ENCODE peak calls at places on chromosomes 12 and 14, in eight cellular contexts. One of them, this sample, is unnamed.

GRCh38 chr14:91059576-91060471 is 617 bp downstream of the RPS6KA5 start:
- DNase-seq in prostate gland: peak; percentile 45
- DNase-seq in mammary epithelial cell: peak; percentile 33
- DNase-seq in epithelial cell of proximal tubule: no peak
- DNase-seq in progenitor cell of endocrine pancreas: peak; percentile 40
- DNase-seq in GM12865: peak; percentile 79
- DNase-seq in cardiac muscle cell: peak; percentile 6
- DNase-seq in MCF 10A: peak; percentile 21
- DNase-seq in this sample: peak; percentile 72

GRCh38 chr14:66884149-66884548 is 305.1 kb upstream of the GARIN2 start:
- DNase-seq in MCF 10A: no peak
- DNase-seq in mammary epithelial cell: no peak
- DNase-seq in epithelial cell of proximal tubule: no peak
- DNase-seq in progenitor cell of endocrine pancreas: no peak
- DNase-seq in GM12865: no peak
- DNase-seq in prostate gland: no peak
- DNase-seq in cardiac muscle cell: no peak
- DNase-seq in this sample: no peak

GRCh38 chr12:132146772-132147422 is 2.6 kb downstream of the NOC4L start:
- DNase-seq in GM12865: no peak
- DNase-seq in MCF 10A: no peak
- DNase-seq in progenitor cell of endocrine pancreas: no peak
- DNase-seq in mammary epithelial cell: no peak
- DNase-seq in epithelial cell of proximal tubule: no peak
- DNase-seq in prostate gland: no peak
- DNase-seq in cardiac muscle cell: no peak
- DNase-seq in this sample: no peak

GRCh38 chr12:120693848-120694247 is 6.9 kb downstream of the MLEC start:
- DNase-seq in cardiac muscle cell: no peak
- DNase-seq in GM12865: no peak
- DNase-seq in progenitor cell of endocrine pancreas: no peak
- DNase-seq in prostate gland: no peak
- DNase-seq in MCF 10A: no peak
- DNase-seq in mammary epithelial cell: no peak
- DNase-seq in epithelial cell of proximal tubule: no peak
- DNase-seq in this sample: no peak

GRCh38 chr12:47945341-47945728 is 18.1 kb upstream of the TMEM106C start:
- DNase-seq in GM12865: no peak
- DNase-seq in prostate gland: no peak
- DNase-seq in progenitor cell of endocrine pancreas: no peak
- DNase-seq in mammary epithelial cell: peak; percentile 17
- DNase-seq in MCF 10A: no peak
- DNase-seq in cardiac muscle cell: no peak
- DNase-seq in epithelial cell of proximal tubule: no peak
- DNase-seq in this sample: no peak

GRCh38 chr12:52050116-52050770 is 999 bp upstream of the NR4A1 start:
- DNase-seq in cardiac muscle cell: peak; percentile 70
- DNase-seq in MCF 10A: peak; percentile 56
- DNase-seq in progenitor cell of endocrine pancreas: no peak
- DNase-seq in mammary epithelial cell: peak; percentile 14
- DNase-seq in GM12865: peak; percentile 30
- DNase-seq in prostate gland: no peak
- DNase-seq in epithelial cell of proximal tubule: no peak
- DNase-seq in this sample: no peak

GRCh38 chr12:15033029-15033428 is 60.2 kb downstream of the PDE6H start:
- DNase-seq in MCF 10A: no peak
- DNase-seq in cardiac muscle cell: no peak
- DNase-seq in epithelial cell of proximal tubule: no peak
- DNase-seq in mammary epithelial cell: no peak
- DNase-seq in prostate gland: no peak
- DNase-seq in progenitor cell of endocrine pancreas: no peak
- DNase-seq in GM12865: no peak
- DNase-seq in this sample: no peak

GRCh38 chr14:69685716-69686115 is 74.3 kb downstream of the SUSD6 start:
- DNase-seq in mammary epithelial cell: peak; percentile 77
- DNase-seq in MCF 10A: peak; percentile 82
- DNase-seq in prostate gland: peak; percentile 79
- DNase-seq in GM12865: no peak
- DNase-seq in cardiac muscle cell: peak; percentile 81
- DNase-seq in progenitor cell of endocrine pancreas: no peak
- DNase-seq in epithelial cell of proximal tubule: no peak
- DNase-seq in this sample: no peak

GRCh38 chr14:99537399-99537798 is 56.2 kb downstream of the CCNK start:
- DNase-seq in progenitor cell of endocrine pancreas: no peak
- DNase-seq in epithelial cell of proximal tubule: peak; percentile 7
- DNase-seq in GM12865: no peak
- DNase-seq in cardiac muscle cell: peak; percentile 82
- DNase-seq in mammary epithelial cell: peak; percentile 70
- DNase-seq in prostate gland: no peak
- DNase-seq in MCF 10A: peak; percentile 59
- DNase-seq in this sample: peak; percentile 56

GRCh38 chr12:40238221-40238902 is 13.6 kb downstream of the LRRK2 start:
- DNase-seq in GM12865: no peak
- DNase-seq in epithelial cell of proximal tubule: no peak
- DNase-seq in progenitor cell of endocrine pancreas: no peak
- DNase-seq in MCF 10A: peak; percentile 54
- DNase-seq in prostate gland: no peak
- DNase-seq in mammary epithelial cell: peak; percentile 28
- DNase-seq in cardiac muscle cell: no peak
- DNase-seq in this sample: no peak

GRCh38 chr12:53065470-53065869 is 13.7 kb downstream of the SPRYD3 start:
- DNase-seq in cardiac muscle cell: no peak
- DNase-seq in progenitor cell of endocrine pancreas: no peak
- DNase-seq in epithelial cell of proximal tubule: no peak
- DNase-seq in prostate gland: no peak
- DNase-seq in GM12865: no peak
- DNase-seq in mammary epithelial cell: no peak
- DNase-seq in MCF 10A: no peak
- DNase-seq in this sample: no peak

GRCh38 chr14:77123381-77124344 is 17.9 kb downstream of the ZDHHC22 start:
- DNase-seq in progenitor cell of endocrine pancreas: no peak
- DNase-seq in epithelial cell of proximal tubule: no peak
- DNase-seq in MCF 10A: peak; percentile 94
- DNase-seq in GM12865: peak; percentile 32
- DNase-seq in cardiac muscle cell: no peak
- DNase-seq in mammary epithelial cell: peak; percentile 89
- DNase-seq in prostate gland: peak; percentile 94
- DNase-seq in this sample: peak; percentile 84

GRCh38 chr12:30010071-30011052 is 226.6 kb upstream of the TMTC1 start:
- DNase-seq in mammary epithelial cell: no peak
- DNase-seq in prostate gland: no peak
- DNase-seq in progenitor cell of endocrine pancreas: no peak
- DNase-seq in GM12865: no peak
- DNase-seq in epithelial cell of proximal tubule: no peak
- DNase-seq in MCF 10A: no peak
- DNase-seq in cardiac muscle cell: no peak
- DNase-seq in this sample: no peak

GRCh38 chr14:53927171-53927570 is 29.5 kb downstream of the BMP4 start:
- DNase-seq in progenitor cell of endocrine pancreas: no peak
- DNase-seq in cardiac muscle cell: peak; percentile 50
- DNase-seq in epithelial cell of proximal tubule: peak; percentile 20
- DNase-seq in MCF 10A: no peak
- DNase-seq in mammary epithelial cell: no peak
- DNase-seq in prostate gland: no peak
- DNase-seq in GM12865: no peak
- DNase-seq in this sample: no peak

GRCh38 chr12:89225401-89225800 is 126.9 kb downstream of the DUSP6 start:
- DNase-seq in epithelial cell of proximal tubule: peak; percentile 18
- DNase-seq in progenitor cell of endocrine pancreas: no peak
- DNase-seq in mammary epithelial cell: peak; percentile 94
- DNase-seq in prostate gland: no peak
- DNase-seq in MCF 10A: peak; percentile 79
- DNase-seq in GM12865: peak; percentile 56
- DNase-seq in cardiac muscle cell: no peak
- DNase-seq in this sample: peak; percentile 55

GRCh38 chr12:49968431-49968830 is 4.3 kb upstream of the AQP6 start:
- DNase-seq in mammary epithelial cell: no peak
- DNase-seq in prostate gland: no peak
- DNase-seq in MCF 10A: no peak
- DNase-seq in progenitor cell of endocrine pancreas: no peak
- DNase-seq in epithelial cell of proximal tubule: no peak
- DNase-seq in cardiac muscle cell: no peak
- DNase-seq in GM12865: no peak
- DNase-seq in this sample: no peak
- TF ChIP-seq CTCF in mammary epithelial cell: no peak
- TF ChIP-seq CTCF in prostate gland: no peak
- TF ChIP-seq CTCF in MCF 10A: no peak
- TF ChIP-seq CTCF in progenitor cell of endocrine pancreas: no peak
- TF ChIP-seq CTCF in epithelial cell of proximal tubule: no peak
- TF ChIP-seq CTCF in cardiac muscle cell: no peak
- TF ChIP-seq CTCF in GM12865: no peak
- TF ChIP-seq CTCF in this sample: no peak

DNA sequence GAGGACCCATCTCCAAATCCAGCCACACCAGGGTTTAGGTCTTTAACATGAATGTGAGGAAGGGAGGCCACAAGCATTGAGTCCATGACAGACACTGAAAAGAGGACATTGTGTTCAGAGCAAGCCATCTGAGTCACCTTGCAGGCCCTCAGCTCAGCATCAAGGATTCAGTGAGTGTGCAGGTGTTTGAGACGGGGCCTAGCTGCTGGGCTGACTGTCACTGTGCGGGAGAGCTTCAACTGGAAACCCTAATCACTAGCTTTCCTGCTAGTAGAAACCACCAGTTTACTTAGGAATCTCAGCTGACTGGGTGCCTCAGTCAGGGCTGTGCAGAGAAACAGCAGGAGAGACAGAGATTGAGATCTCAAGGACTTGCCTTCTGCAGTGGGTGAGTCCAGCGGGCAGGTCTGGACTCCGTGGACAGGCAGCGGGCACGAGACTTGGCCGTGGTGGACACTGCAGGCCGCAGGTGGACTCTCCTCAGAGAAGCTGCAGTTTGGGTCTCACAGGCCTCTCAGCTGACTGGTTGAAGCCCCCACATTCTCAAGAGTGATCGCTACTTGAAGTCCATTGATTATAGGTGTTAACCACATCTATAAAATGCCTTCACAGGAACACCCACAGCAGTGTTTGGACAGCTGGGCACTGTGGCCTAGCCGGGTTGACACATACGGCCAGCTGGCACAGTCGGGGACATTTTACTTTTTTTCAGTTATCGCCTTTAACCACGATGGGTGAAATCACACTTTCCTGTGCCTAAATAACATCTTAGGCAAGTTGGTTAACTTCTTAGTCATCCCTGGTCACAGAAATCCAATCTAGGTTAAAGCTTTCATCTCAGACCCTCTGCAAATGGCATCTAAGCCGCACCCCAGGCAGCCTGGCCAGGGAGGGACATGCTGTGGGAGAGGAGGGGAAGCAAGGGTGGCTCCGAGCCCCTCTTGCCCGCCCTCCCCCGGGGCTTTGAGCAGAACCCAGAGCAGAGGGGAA is 85.9 kb upstream of the DYNC1H1 start:
- DNase-seq in mammary epithelial cell: no peak
- DNase-seq in prostate gland: no peak
- DNase-seq in progenitor cell of endocrine pancreas: no peak
- DNase-seq in cardiac muscle cell: no peak
- DNase-seq in epithelial cell of proximal tubule: no peak
- DNase-seq in GM12865: peak; percentile 76
- DNase-seq in MCF 10A: no peak
- DNase-seq in this sample: no peak
- TF ChIP-seq CTCF in mammary epithelial cell: no peak
- TF ChIP-seq CTCF in prostate gland: no peak
- TF ChIP-seq CTCF in progenitor cell of endocrine pancreas: no peak
- TF ChIP-seq CTCF in cardiac muscle cell: no peak
- TF ChIP-seq CTCF in epithelial cell of proximal tubule: no peak
- TF ChIP-seq CTCF in GM12865: no peak
- TF ChIP-seq CTCF in MCF 10A: no peak
- TF ChIP-seq CTCF in this sample: no peak

DNA sequence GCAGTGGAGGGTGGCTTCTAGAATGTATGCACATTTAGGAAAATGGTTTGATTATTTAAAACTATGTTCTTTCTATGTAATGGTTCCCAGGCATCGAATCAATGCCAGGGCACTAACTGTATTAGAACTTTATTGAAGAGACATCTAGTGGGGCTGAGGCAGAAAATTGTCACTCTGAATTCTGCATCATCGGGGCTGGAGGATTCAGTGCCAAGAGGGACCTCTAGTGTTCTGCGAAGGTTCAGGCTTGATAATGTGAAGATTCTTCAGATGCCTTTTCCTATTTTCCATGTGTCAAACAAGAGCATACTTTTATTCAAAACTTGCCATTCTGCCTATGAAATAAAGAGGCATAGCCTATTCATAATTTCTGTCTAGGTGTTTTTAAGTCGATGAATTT is 146.3 kb downstream of the CAND1 start:
- DNase-seq in prostate gland: no peak
- DNase-seq in progenitor cell of endocrine pancreas: no peak
- DNase-seq in mammary epithelial cell: peak; percentile 32
- DNase-seq in GM12865: peak; percentile 28
- DNase-seq in MCF 10A: peak; percentile 30
- DNase-seq in cardiac muscle cell: peak; percentile 64
- DNase-seq in epithelial cell of proximal tubule: no peak
- DNase-seq in this sample: peak; percentile 15
- TF ChIP-seq CTCF in prostate gland: no peak
- TF ChIP-seq CTCF in progenitor cell of endocrine pancreas: peak; percentile 28
- TF ChIP-seq CTCF in mammary epithelial cell: peak; percentile 32
- TF ChIP-seq CTCF in GM12865: peak; percentile 18
- TF ChIP-seq CTCF in MCF 10A: no peak
- TF ChIP-seq CTCF in cardiac muscle cell: peak; percentile 59
- TF ChIP-seq CTCF in epithelial cell of proximal tubule: peak; percentile 87
- TF ChIP-seq CTCF in this sample: no peak

GRCh38 chr14:22221508-22221907 is 367.5 kb downstream of the DAD1 start:
- DNase-seq in MCF 10A: peak; percentile 33
- DNase-seq in cardiac muscle cell: peak; percentile 9
- DNase-seq in GM12865: peak; percentile 26
- DNase-seq in progenitor cell of endocrine pancreas: no peak
- DNase-seq in mammary epithelial cell: peak; percentile 13
- DNase-seq in epithelial cell of proximal tubule: no peak
- DNase-seq in prostate gland: no peak
- DNase-seq in this sample: peak; percentile 14
- TF ChIP-seq CTCF in MCF 10A: peak; percentile 43
- TF ChIP-seq CTCF in cardiac muscle cell: peak; percentile 38
- TF ChIP-seq CTCF in GM12865: peak; percentile 36
- TF ChIP-seq CTCF in progenitor cell of endocrine pancreas: peak; percentile 35
- TF ChIP-seq CTCF in mammary epithelial cell: peak; percentile 34
- TF ChIP-seq CTCF in epithelial cell of proximal tubule: peak; percentile 63
- TF ChIP-seq CTCF in prostate gland: no peak
- TF ChIP-seq CTCF in this sample: no peak

This sample was measured in Calu3.